ENCODE peak calls at places on chromosomes 7 and 10, in five cellular contexts. J is HCT116, A is mammary epithelial cell, Y is HFFc6, K is ovary. O is an unnamed sample.
A peak's percentile ranks its signal among the peaks of the same experiment; 100 is the strongest.

GRCh38 chr7:150507947-150508602 is 6.6 kb upstream of the GIMAP7 start:
- DNase-seq in J (no peak), K (no peak), A (no peak), Y (no peak), O (no peak)

GRCh38 chr7:107318523-107319160 is 149.8 kb downstream of the HBP1 start:
- DNase-seq in Y (peak; percentile 9), K (no peak), A (no peak), J (no peak), O (no peak)

GRCh38 chr7:17031903-17032551 is 150.2 kb upstream of the AGR3 start:
- DNase-seq in K (no peak), A (no peak), J (no peak), Y (no peak), O (no peak)

GRCh38 chr10:62380002-62380401 is 5.8 kb downstream of the ZNF365 start:
- DNase-seq in J (peak; percentile 60), Y (peak; percentile 92), K (no peak), A (peak; percentile 95), O (no peak)

GRCh38 chr7:37432240-37432917 is 16.3 kb downstream of the ELMO1 start:
- DNase-seq in K (no peak), J (no peak), A (no peak), Y (no peak), O (no peak)

GRCh38 chr10:115948415-115948814 is 324.6 kb downstream of the GFRA1 start:
- DNase-seq in K (no peak), A (no peak), J (no peak), Y (peak; percentile 20), O (no peak)

GRCh38 chr10:112201334-112201733 is 17.8 kb upstream of the GPAM start:
- DNase-seq in J (no peak), K (no peak), Y (no peak), A (no peak), O (no peak)

GRCh38 chr10:511849-512191 is 177.6 kb downstream of the DIP2C start:
- DNase-seq in A (no peak), Y (no peak), K (no peak), J (no peak), O (no peak)

GRCh38 chr10:61760943-61761824 is 98.5 kb downstream of the CABCOCO1 start:
- DNase-seq in K (no peak), A (peak; percentile 74), J (no peak), Y (peak; percentile 79), O (no peak)

GRCh38 chr7:2309889-2310331 is 4.3 kb downstream of the SNX8 start:
- DNase-seq in A (no peak), J (peak; percentile 67), K (no peak), Y (peak; percentile 62), O (no peak)

GRCh38 chr7:127683776-127684681 is 32.0 kb downstream of the SND1 start:
- DNase-seq in Y (no peak), K (no peak), J (no peak), A (no peak), O (peak; percentile 21)

GRCh38 chr10:88136712-88137111 is 273.3 kb downstream of the PTEN start:
- DNase-seq in A (no peak), K (no peak), J (no peak), Y (no peak), O (no peak)

GRCh38 chr10:70779088-70779487 is 6.1 kb downstream of the TBATA start:
- DNase-seq in Y (no peak), J (no peak), A (no peak), K (no peak), O (no peak)

GRCh38 chr7:18614841-18615240 is 119.3 kb downstream of the HDAC9 start:
- DNase-seq in Y (no peak), J (no peak), A (no peak), K (no peak), O (no peak)

GRCh38 chr7:98034044-98035035 is 44.3 kb upstream of the OCM2 start:
- DNase-seq in J (no peak), A (peak; percentile 65), Y (no peak), K (peak; percentile 30), O (no peak)

GRCh38 chr7:47702096-47702495 is 120.2 kb upstream of the TNS3 start:
- DNase-seq in J (no peak), K (no peak), Y (no peak), A (no peak), O (no peak)

GRCh38 chr7:7321681-7322080 is 139.3 kb downstream of the C1GALT1 start:
- DNase-seq in A (no peak), K (no peak), J (no peak), Y (no peak), O (peak; percentile 64)

GRCh38 chr7:29194206-29194593 is 375 bp upstream of the CHN2 start:
- DNase-seq in A (no peak), J (no peak), K (peak; percentile 23), Y (no peak), O (no peak)

GRCh38 chr10:117622471-117623184 is 80.1 kb downstream of the EMX2 start:
- DNase-seq in Y (no peak), J (no peak), K (no peak), A (no peak), O (no peak)

GRCh38 chr7:137898839-137899681 is 52.3 kb upstream of the DGKI start:
- DNase-seq in Y (peak; percentile 60), A (peak; percentile 44), J (peak; percentile 42), K (peak; percentile 80), O (peak; percentile 73)

GRCh38 chr7:6367701-6368211 is 80.0 kb downstream of the DAGLB start:
- DNase-seq in A (peak; percentile 61), Y (peak; percentile 49), K (no peak), J (no peak), O (no peak)

GRCh38 chr7:56175086-56175760 is 59.0 kb upstream of the NUPR2 start:
- DNase-seq in Y (no peak), J (no peak), K (peak; percentile 29), A (no peak), O (no peak)

GRCh38 chr10:72740526-72740925 is 48.6 kb downstream of the MCU start:
- DNase-seq in J (peak; percentile 45), K (no peak), A (peak; percentile 56), Y (no peak), O (no peak)

GRCh38 chr10:45547966-45548513 is 124.5 kb downstream of the ZFAND4 start:
- DNase-seq in A (no peak), K (no peak), Y (no peak), J (no peak), O (no peak)

DNA sequence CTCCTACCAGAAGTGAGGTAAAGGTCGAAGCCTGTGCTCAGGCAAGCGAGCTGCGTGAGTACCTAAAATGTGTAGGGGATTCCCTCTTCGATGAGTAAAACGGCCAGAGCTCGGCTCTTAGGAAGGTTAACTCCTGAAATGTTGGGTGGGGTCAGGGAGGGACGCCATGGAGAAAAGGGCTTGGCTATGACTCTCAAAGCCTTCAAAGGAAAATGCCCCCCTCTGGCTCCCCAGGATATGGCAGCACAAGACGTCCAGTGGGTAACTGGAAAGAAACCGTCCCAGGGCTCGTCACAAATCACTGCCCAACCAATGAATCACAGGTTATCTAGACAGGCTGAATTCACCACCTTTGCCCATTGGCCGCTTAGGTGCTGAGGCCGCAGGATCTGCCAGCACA is 58.0 kb downstream of the CALML3 start:
- DNase-seq in A (no peak), Y (no peak), J (peak; percentile 18), K (no peak), O (no peak)
- TF ChIP-seq CTCF in A (no peak), Y (peak; percentile 46), J (no peak), K (no peak), O (peak; percentile 7)

DNA sequence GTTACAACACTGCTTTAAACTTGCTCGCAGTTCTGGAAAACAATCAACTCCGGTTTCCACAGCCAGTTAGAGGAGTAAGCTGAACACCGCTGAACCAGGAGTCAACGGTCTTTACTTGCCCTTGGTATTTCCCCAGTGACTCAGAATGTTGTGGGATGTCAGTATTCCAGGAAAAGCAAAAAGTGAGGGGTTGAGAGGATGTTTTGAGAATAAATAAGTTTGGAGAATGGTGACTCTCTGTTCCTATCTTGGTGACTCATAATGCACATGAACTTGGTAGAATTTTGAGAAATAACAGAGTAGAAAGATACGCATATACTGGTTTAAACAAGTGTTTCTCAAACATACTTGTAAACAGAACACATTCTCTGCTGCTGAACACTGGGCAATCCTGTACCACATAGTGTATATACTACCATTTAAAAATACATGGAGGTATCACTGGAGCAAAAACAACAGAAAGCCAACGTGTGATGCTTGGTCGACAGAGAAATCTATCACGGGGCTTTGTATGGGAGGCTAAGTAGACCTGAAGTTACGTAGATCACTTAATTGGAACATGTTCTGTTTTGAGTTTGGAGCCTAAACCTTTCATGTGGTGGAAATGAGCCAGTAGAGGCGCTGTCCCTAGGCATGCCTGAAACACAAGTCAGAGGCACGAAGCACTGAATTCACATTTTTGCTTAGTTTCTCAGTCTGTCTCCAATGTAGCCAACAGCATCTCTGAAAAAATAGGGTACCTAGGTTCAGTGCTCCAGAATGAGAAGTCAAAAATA is 534.3 kb downstream of the PARD3 start:
- DNase-seq in K (peak; percentile 81), A (peak; percentile 99), Y (peak; percentile 93), J (no peak), O (no peak)
- TF ChIP-seq CTCF in K (peak; percentile 44), A (peak; percentile 19), Y (peak; percentile 49), J (no peak), O (no peak)

DNA sequence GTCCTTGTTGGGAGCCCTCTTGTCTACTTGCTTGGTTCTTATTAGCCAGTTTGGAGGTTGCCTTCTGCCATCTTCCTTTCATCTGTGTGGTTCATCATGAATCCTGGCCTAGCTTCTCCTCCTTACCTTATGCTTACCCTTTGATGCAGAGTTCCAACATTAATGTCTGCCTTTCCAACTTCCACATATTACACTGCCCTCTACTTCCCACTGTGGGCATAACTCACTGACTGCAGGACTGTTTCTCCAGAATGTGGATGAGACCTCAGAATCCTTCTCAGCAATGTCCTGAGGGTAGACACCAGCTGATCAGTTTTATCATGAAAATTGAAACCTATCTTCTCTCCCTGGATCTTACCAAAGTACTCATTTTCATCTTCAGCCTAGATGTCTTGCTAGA is 491.0 kb downstream of the LRMDA start:
- DNase-seq in A (peak; percentile 11), J (no peak), K (no peak), Y (no peak), O (no peak)
- TF ChIP-seq CTCF in A (no peak), J (no peak), K (no peak), Y (peak; percentile 32), O (no peak)

GRCh38 chr10:30026578-30026977 is 32.8 kb downstream of the JCAD start:
- DNase-seq in A (no peak), Y (no peak), K (no peak), J (no peak), O (no peak)

GRCh38 chr10:30018512-30018911 is 40.9 kb downstream of the JCAD start:
- DNase-seq in A (no peak), K (no peak), J (no peak), Y (no peak), O (no peak)

GRCh38 chr10:30026080-30026479 is 33.3 kb downstream of the JCAD start:
- DNase-seq in K (no peak), J (no peak), A (no peak), Y (no peak), O (no peak)

GRCh38 chr10:30019468-30019867 is 39.9 kb downstream of the JCAD start:
- DNase-seq in A (no peak), J (no peak), Y (no peak), K (no peak), O (no peak)

DNA sequence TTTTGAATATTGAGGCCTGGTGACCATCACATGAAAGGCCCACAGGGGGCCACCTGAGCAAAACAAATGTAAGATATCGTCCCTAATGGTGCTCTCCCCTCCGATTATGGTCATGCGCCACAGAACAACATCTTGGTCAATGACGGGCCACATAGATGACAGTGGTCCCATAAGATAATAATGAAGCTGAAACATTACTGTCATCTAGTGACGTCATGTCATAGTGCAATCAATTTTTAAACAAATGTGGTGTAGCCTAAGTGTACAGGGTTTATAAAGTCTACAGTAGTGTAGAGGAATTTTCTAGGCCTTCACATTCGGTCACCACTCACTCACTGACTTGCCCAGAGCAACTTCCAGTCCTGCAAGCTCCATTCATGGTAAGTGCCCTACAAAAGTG is 36.8 kb downstream of the JCAD start:
- DNase-seq in J (no peak), Y (no peak), A (no peak), K (no peak), O (no peak)
- TF ChIP-seq CTCF in J (no peak), Y (no peak), A (no peak), K (no peak), O (no peak)

O was measured in GM10248.